ENCODE peak calls at places on chromosomes 12 and 14, in five cellular contexts. J, B, C, T and F are unnamed samples.

GRCh38 chr12:104181313-104181712 is 34.3 kb upstream of the TXNRD1 start:
- DNase-seq in B (no peak), J (no peak), C (no peak), T (peak), F (no peak)

GRCh38 chr12:132089407-132089910 is 54.7 kb downstream of the DDX51 start:
- DNase-seq in B (no peak), C (no peak), T (no peak), J (no peak), F (no peak)

GRCh38 chr12:53210843-53211242 is 3.8 kb upstream of the ITGB7 start:
- DNase-seq in C (no peak), J (no peak), T (no peak), B (no peak), F (no peak)

GRCh38 chr14:54712371-54712998 is 145.6 kb downstream of the SAMD4A start:
- DNase-seq in T (no peak), B (no peak), C (no peak), J (no peak), F (peak)

GRCh38 chr12:128708789-128709188 is 115.0 kb downstream of the SLC15A4 start:
- DNase-seq in B (no peak), C (no peak), J (no peak), T (no peak), F (no peak)

GRCh38 chr14:58078068-58078467 is 73.9 kb downstream of the ARMH4 start:
- DNase-seq in T (no peak), C (no peak), B (no peak), J (no peak), F (no peak)

GRCh38 chr12:47067176-47067575 is 12.2 kb upstream of the PCED1B start:
- DNase-seq in T (no peak), B (no peak), C (no peak), J (no peak), F (no peak)

GRCh38 chr14:101056446-101056845 is 152.9 kb upstream of the RTL1 start:
- DNase-seq in J (no peak), B (no peak), C (no peak), T (no peak), F (no peak)

GRCh38 chr14:54501423-54501822 is 8.3 kb upstream of the CGRRF1 start:
- DNase-seq in J (no peak), C (no peak), B (no peak), T (no peak), F (no peak)

GRCh38 chr12:1918081-1918874 is at the start of gene CACNA2D4:
- DNase-seq in J (no peak), C (peak), B (no peak), T (peak), F (peak)
- H3K27ac ChIP-seq in J (no peak), C (no peak), B (no peak), T (peak), F (peak)

DNA sequence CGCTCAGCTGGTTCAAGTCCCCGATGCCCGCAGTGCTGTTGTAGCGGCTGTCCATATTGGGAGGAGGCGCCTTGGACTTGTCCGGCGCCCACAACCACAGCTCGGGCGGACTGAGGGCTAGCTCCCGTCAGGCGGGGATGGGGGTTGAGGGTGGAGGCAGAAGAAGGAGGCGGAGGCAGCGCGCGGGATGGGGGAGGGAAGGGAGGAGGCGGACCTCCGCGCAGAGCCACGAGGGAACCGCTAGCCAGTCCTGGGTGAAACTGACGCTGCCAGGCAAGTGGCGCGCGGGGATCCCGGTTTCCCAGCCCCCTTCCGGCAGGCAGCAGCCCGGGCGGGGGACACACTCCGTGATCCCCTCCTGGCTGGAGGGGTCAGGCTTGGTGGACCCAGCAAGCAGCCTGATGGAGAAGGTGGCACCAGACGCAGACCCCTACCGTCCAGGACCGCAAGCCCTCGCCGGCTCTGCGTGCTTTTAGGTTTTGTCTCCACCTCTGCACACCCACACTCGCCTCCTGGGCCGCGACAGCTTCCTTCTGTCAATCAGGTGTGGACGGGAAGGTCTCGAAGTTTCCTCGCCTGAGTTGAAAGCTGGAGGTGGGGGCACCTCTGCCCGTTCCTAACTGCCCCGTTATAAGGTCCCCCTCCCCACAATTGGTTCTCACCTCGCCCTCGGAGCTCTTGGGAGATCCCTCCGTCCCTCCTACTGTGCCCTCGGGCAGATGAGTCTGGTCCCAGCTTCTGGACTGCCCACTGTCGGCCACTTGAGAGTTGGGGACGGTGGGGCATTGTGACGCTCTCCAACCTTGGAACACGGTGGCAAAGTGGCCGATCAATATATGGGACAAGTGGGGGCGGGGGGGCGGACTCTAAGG is at the start of gene CPNE8:
- DNase-seq in T (peak), B (peak), J (peak), C (no peak), F (peak)
- TF ChIP-seq POLR2A in T (peak), B (peak), J (no peak), C (no peak), F (peak)

GRCh38 chr14:99253890-99254289 is 18.1 kb downstream of the BCL11B start:
- DNase-seq in C (no peak), B (no peak), J (no peak), T (no peak), F (no peak)
- H3K27ac ChIP-seq in C (no peak), B (no peak), J (no peak), T (no peak), F (no peak)

GRCh38 chr14:23035303-23036164 is 834 bp upstream of the PSMB5 start:
- DNase-seq in T (no peak), B (no peak), J (no peak), C (no peak), F (no peak)

GRCh38 chr14:23033801-23034497 is 751 bp downstream of the PSMB5 start:
- DNase-seq in T (no peak), C (no peak), J (no peak), B (no peak), F (no peak)

GRCh38 chr14:23040100-23040499 is 1.9 kb upstream of the PSMB11 start:
- DNase-seq in C (no peak), B (no peak), T (no peak), J (no peak), F (no peak)

GRCh38 chr14:23030936-23031335 is 3.8 kb downstream of the PSMB5 start:
- DNase-seq in J (no peak), C (no peak), T (no peak), B (no peak), F (no peak)

GRCh38 chr14:23034498-23035302 is at the start of gene PSMB5:
- DNase-seq in T (peak), B (peak), J (peak), C (peak), F (peak)
- TF ChIP-seq POLR2A in T (peak), B (peak), J (peak), C (peak), F (no peak)

GRCh38 chr12:123396543-123396942 is 12.6 kb downstream of the KMT5A start:
- DNase-seq in T (no peak), B (no peak), C (no peak), J (no peak), F (no peak)

GRCh38 chr12:123398918-123399617 is 15.1 kb downstream of the KMT5A start:
- DNase-seq in C (no peak), J (no peak), T (no peak), B (peak), F (no peak)

GRCh38 chr12:123396954-123397353 is 13.0 kb downstream of the KMT5A start:
- DNase-seq in T (no peak), J (no peak), B (no peak), C (no peak), F (no peak)

GRCh38 chr12:123398177-123398916 is 14.4 kb downstream of the KMT5A start:
- DNase-seq in C (no peak), T (peak), B (peak), J (no peak), F (peak)

GRCh38 chr12:123397400-123397799 is 13.5 kb downstream of the KMT5A start:
- DNase-seq in J (no peak), C (no peak), T (no peak), B (no peak), F (no peak)
- H3K27ac ChIP-seq in J (no peak), C (no peak), T (no peak), B (no peak), F (peak)

GRCh38 chr14:105167303-105168092 is 1.1 kb downstream of the JAG2 start:
- DNase-seq in B (no peak), T (no peak), J (no peak), C (no peak), F (no peak)
- TF ChIP-seq POLR2A in B (peak), T (no peak), J (peak), C (no peak), F (no peak)